ENCODE peak calls at places on chromosomes 7 and 10, in five cellular contexts. Q is amniotic epithelial cell, F is Peyer's patch, E is gastrocnemius medialis, L is fibroblast of mammary gland. M is an unnamed sample.

GRCh38 chr7:102433319-102434038 is at the start of gene ORAI2:
- DNase-seq in Q (peak), F (peak), E (peak), L (peak), M (peak)

GRCh38 chr10:98572594-98572993 is 125.9 kb upstream of the HPS1 start:
- DNase-seq in Q (peak), F (no peak), E (no peak), L (no peak), M (no peak)

GRCh38 chr10:106795619-106796018 is 368.9 kb downstream of the SORCS1 start:
- DNase-seq in Q (no peak), F (no peak), E (no peak), L (peak), M (peak)

GRCh38 chr7:45192546-45193177 is 35.1 kb downstream of the RAMP3 start:
- DNase-seq in Q (no peak), F (no peak), E (no peak), L (no peak), M (no peak)

GRCh38 chr10:1507436-1507835 is 229.9 kb downstream of the ADARB2 start:
- DNase-seq in Q (no peak), F (no peak), E (no peak), L (no peak), M (no peak)

GRCh38 chr10:50614444-50615137 is 9.2 kb downstream of the SGMS1 start:
- DNase-seq in Q (no peak), F (no peak), E (peak), L (no peak), M (peak)

GRCh38 chr10:101107771-101108170 is 23.3 kb upstream of the TLX1 start:
- DNase-seq in Q (no peak), F (no peak), E (no peak), L (no peak), M (no peak)

GRCh38 chr10:11042375-11042774 is 24.7 kb downstream of the CELF2 start:
- DNase-seq in Q (peak), F (no peak), E (no peak), L (peak), M (no peak)

GRCh38 chr10:49407552-49408137 is 11.8 kb upstream of the DRGX start:
- DNase-seq in Q (peak), F (peak), E (peak), L (peak), M (peak)

GRCh38 chr10:9759596-9759995 is 1258.1 kb upstream of the CELF2 start:
- DNase-seq in Q (no peak), F (no peak), E (no peak), L (no peak), M (no peak)

GRCh38 chr7:35727571-35727970 is 32.6 kb upstream of the HERPUD2 start:
- DNase-seq in Q (no peak), F (no peak), E (no peak), L (peak), M (no peak)

GRCh38 chr7:33841658-33842057 is 63.7 kb upstream of the BMPER start:
- DNase-seq in Q (peak), F (no peak), E (peak), L (peak), M (no peak)

GRCh38 chr10:86287422-86287793 is 79.2 kb downstream of the GRID1 start:
- DNase-seq in Q (no peak), F (no peak), E (no peak), L (no peak), M (no peak)

GRCh38 chr10:15137636-15138035 is 30.9 kb downstream of the NMT2 start:
- DNase-seq in Q (peak), F (no peak), E (no peak), L (peak), M (no peak)

GRCh38 chr10:92420554-92421275 is 129.7 kb downstream of the MARCHF5 start:
- DNase-seq in Q (no peak), F (no peak), E (no peak), L (no peak), M (peak)

GRCh38 chr7:111011500-111011899 is 79.4 kb upstream of the LRRN3 start:
- DNase-seq in Q (no peak), F (no peak), E (no peak), L (no peak), M (no peak)

GRCh38 chr7:69430502-69431145 is 167.7 kb upstream of the AUTS2 start:
- DNase-seq in Q (no peak), F (no peak), E (peak), L (peak), M (no peak)

GRCh38 chr10:60733826-60734225 is 44.5 kb upstream of the CDK1 start:
- DNase-seq in Q (no peak), F (no peak), E (no peak), L (no peak), M (no peak)

GRCh38 chr10:106175760-106176377 is 988.6 kb downstream of the SORCS1 start:
- DNase-seq in Q (peak), F (no peak), E (no peak), L (peak), M (peak)

GRCh38 chr7:107913846-107914245 is 22.9 kb downstream of the DLD start:
- DNase-seq in Q (no peak), F (no peak), E (no peak), L (peak), M (no peak)

GRCh38 chr10:11050301-11051000 is 32.8 kb downstream of the CELF2 start:
- DNase-seq in Q (no peak), F (no peak), E (no peak), L (no peak), M (no peak)

GRCh38 chr7:964401-965231 is 10.1 kb upstream of the ADAP1 start:
- DNase-seq in Q (peak), F (no peak), E (peak), L (peak), M (peak)

GRCh38 chr7:69630292-69630691 is 32.0 kb downstream of the AUTS2 start:
- DNase-seq in Q (peak), F (no peak), E (no peak), L (peak), M (no peak)

GRCh38 chr10:11598749-11599396 is 12.6 kb downstream of the USP6NL start:
- DNase-seq in Q (peak), F (no peak), E (no peak), L (no peak), M (no peak)